ENCODE peak calls at places on chromosomes 6 and 20, in five cellular contexts. R is IMR-90, A is upper lobe of right lung, P is right cardiac atrium, M is left ventricle myocardium inferior. Y is an unnamed sample.

GRCh38 chr6:6916598-6916997 is 191.2 kb upstream of the RREB1 start:
- DNase-seq in R (no peak), A (no peak), P (peak; percentile 60), M (no peak), Y (no peak)

GRCh38 chr6:112237644-112238043 is 16.7 kb downstream of the LAMA4 start:
- DNase-seq in R (peak; percentile 92), A (no peak), P (peak; percentile 82), M (peak; percentile 53), Y (no peak)

GRCh38 chr6:128491643-128492206 is 28.7 kb downstream of the PTPRK start:
- DNase-seq in R (peak; percentile 65), A (no peak), P (peak; percentile 52), M (no peak), Y (no peak)

GRCh38 chr6:104095661-104096416 is 763.9 kb downstream of the HACE1 start:
- DNase-seq in R (no peak), A (no peak), P (no peak), M (no peak), Y (peak; percentile 5)

GRCh38 chr6:158633127-158633526 is 11.4 kb downstream of the DYNLT1 start:
- DNase-seq in R (no peak), A (peak; percentile 1), P (no peak), M (no peak), Y (no peak)

GRCh38 chr6:143838395-143838794 is 4.7 kb upstream of the LTV1 start:
- DNase-seq in R (no peak), A (no peak), P (no peak), M (no peak), Y (no peak)

GRCh38 chr20:41334452-41335421 is 5.9 kb upstream of the LPIN3 start:
- DNase-seq in R (peak; percentile 72), A (no peak), P (peak; percentile 61), M (no peak), Y (no peak)

GRCh38 chr6:73079978-73080377 is 145.3 kb downstream of the KHDC1L start:
- DNase-seq in R (peak; percentile 43), A (no peak), P (no peak), M (no peak), Y (no peak)

GRCh38 chr20:24376523-24377085 is 92.8 kb upstream of the SYNDIG1 start:
- DNase-seq in R (peak; percentile 44), A (no peak), P (no peak), M (no peak), Y (no peak)

GRCh38 chr20:37567671-37568588 is 40.3 kb upstream of the BLCAP start:
- DNase-seq in R (no peak), A (no peak), P (no peak), M (no peak), Y (peak; percentile 17)

GRCh38 chr20:63235399-63235983 is at the start of gene BIRC7:
- DNase-seq in R (no peak), A (peak; percentile 85), P (peak; percentile 40), M (no peak), Y (no peak)

GRCh38 chr20:17625246-17626051 is 55.6 kb downstream of the DSTN start:
- DNase-seq in R (no peak), A (peak; percentile 59), P (peak; percentile 55), M (peak; percentile 14), Y (no peak)

GRCh38 chr6:68632620-68633195 is 2.4 kb upstream of the ADGRB3 start:
- DNase-seq in R (no peak), A (no peak), P (no peak), M (no peak), Y (no peak)

GRCh38 chr6:107418118-107418517 is 41.2 kb downstream of the PDSS2 start:
- DNase-seq in R (peak; percentile 10), A (no peak), P (no peak), M (no peak), Y (no peak)

GRCh38 chr6:136666041-136666440 is 115.8 kb upstream of the MAP7 start:
- DNase-seq in R (no peak), A (no peak), P (no peak), M (no peak), Y (no peak)

Y was measured in NCI-H1930.